ENCODE peak calls at places on chromosomes 7 and 10, in seven cellular contexts. N is GM20000; Y is T-helper 9 cell; F is H7; L is caudate nucleus; J is stimulated activated CD4-positive, alpha-beta T cell treated with anti-CD3 and anti-CD28 coated beads, TNF-alpha, amount 100 ng/mL, for 4 hours; X is A549. C is an unnamed sample.

GRCh38 chr10:62626817-62627216 is 177.7 kb upstream of the ADO start:
- DNase-seq in N (no peak), Y (no peak), F (no peak), L (no peak), J (no peak), X (no peak), C (no peak)

GRCh38 chr7:80644054-80644453 is 5.6 kb downstream of the CD36 start:
- DNase-seq in N (no peak), Y (no peak), F (no peak), L (no peak), J (no peak), X (no peak), C (no peak)

GRCh38 chr7:91164948-91165845 is 99.0 kb upstream of the FZD1 start:
- DNase-seq in N (peak; percentile 44), Y (no peak), F (no peak), L (no peak), J (no peak), X (no peak), C (no peak)

GRCh38 chr10:132539431-132539839 is 1.8 kb downstream of the INPP5A start:
- DNase-seq in N (no peak), Y (no peak), F (peak; percentile 36), L (no peak), J (no peak), X (no peak), C (no peak)

GRCh38 chr7:136637826-136638225 is 230.6 kb upstream of the CHRM2 start:
- DNase-seq in N (no peak), Y (no peak), F (no peak), L (no peak), J (no peak), X (no peak), C (no peak)

GRCh38 chr10:45418417-45418858 is 44.4 kb downstream of the ALOX5 start:
- DNase-seq in N (peak; percentile 8), Y (no peak), F (peak; percentile 42), L (no peak), J (no peak), X (no peak), C (no peak)

GRCh38 chr7:151550601-151551286 is 31.0 kb upstream of the RHEB start:
- DNase-seq in N (no peak), Y (no peak), F (no peak), L (no peak), J (no peak), X (peak; percentile 68), C (no peak)

GRCh38 chr10:116594525-116595035 is 3.8 kb downstream of the PNLIPRP1 start:
- DNase-seq in N (no peak), Y (no peak), F (no peak), L (no peak), J (no peak), X (no peak), C (no peak)

GRCh38 chr7:75049817-75050216 is 23.8 kb downstream of the RCC1L start:
- DNase-seq in N (no peak), Y (no peak), F (no peak), L (no peak), J (no peak), X (no peak), C (no peak)

GRCh38 chr7:49432245-49432644 is 341.2 kb upstream of the VWC2 start:
- DNase-seq in N (no peak), Y (no peak), F (no peak), L (no peak), J (no peak), X (no peak), C (no peak)

GRCh38 chr10:99667108-99667751 is 7.9 kb downstream of the ENTPD7 start:
- DNase-seq in N (no peak), Y (no peak), F (no peak), L (no peak), J (no peak), X (peak; percentile 36), C (no peak)

GRCh38 chr7:155431711-155432110 is 26.2 kb upstream of the EN2 start:
- DNase-seq in N (no peak), Y (no peak), F (no peak), L (no peak), J (no peak), X (no peak), C (no peak)

GRCh38 chr7:151172273-151173141 is 5.0 kb upstream of the GBX1 start:
- DNase-seq in N (peak; percentile 94), Y (peak; percentile 80), F (peak; percentile 95), L (peak; percentile 53), J (peak; percentile 66), X (peak; percentile 61), C (peak; percentile 52)

GRCh38 chr10:90718185-90718584 is 139.7 kb downstream of the HTR7 start:
- DNase-seq in N (no peak), Y (no peak), F (no peak), L (no peak), J (no peak), X (no peak), C (no peak)

GRCh38 chr7:36961097-36961496 is 236.8 kb upstream of the AOAH start:
- DNase-seq in N (no peak), Y (no peak), F (no peak), L (no peak), J (no peak), X (no peak), C (no peak)

GRCh38 chr7:72466797-72467196 is 54.7 kb upstream of the CALN1 start:
- DNase-seq in N (no peak), Y (no peak), F (no peak), L (no peak), J (no peak), X (no peak), C (no peak)

GRCh38 chr10:35495521-35496238 is 109.5 kb upstream of the GJD4 start:
- DNase-seq in N (peak; percentile 18), Y (no peak), F (no peak), L (no peak), J (no peak), X (no peak), C (no peak)

GRCh38 chr7:93219877-93220276 is 6.4 kb downstream of the HEPACAM2 start:
- DNase-seq in N (no peak), Y (no peak), F (no peak), L (no peak), J (no peak), X (no peak), C (no peak)

GRCh38 chr7:132881317-132881716 is 200.6 kb downstream of the CHCHD3 start:
- DNase-seq in N (no peak), Y (no peak), F (no peak), L (no peak), J (no peak), X (no peak), C (no peak)

GRCh38 chr7:3738964-3739363 is 437.9 kb downstream of the SDK1 start:
- DNase-seq in N (no peak), Y (no peak), F (no peak), L (no peak), J (no peak), X (no peak), C (no peak)

GRCh38 chr7:35465791-35466336 is 212.0 kb upstream of the TBX20 start:
- DNase-seq in N (no peak), Y (no peak), F (no peak), L (no peak), J (no peak), X (no peak), C (no peak)

GRCh38 chr7:76201732-76202665 is at the start of gene SRRM3:
- DNase-seq in N (peak; percentile 93), Y (peak; percentile 84), F (peak; percentile 98), L (peak; percentile 56), J (peak; percentile 75), X (no peak), C (peak; percentile 66)

GRCh38 chr7:26891400-26892355 is 27.3 kb upstream of the SKAP2 start:
- DNase-seq in N (peak; percentile 17), Y (no peak), F (no peak), L (no peak), J (no peak), X (no peak), C (no peak)

GRCh38 chr7:38940774-38941173 is 31.8 kb upstream of the VPS41 start:
- DNase-seq in N (no peak), Y (no peak), F (no peak), L (no peak), J (no peak), X (no peak), C (no peak)

GRCh38 chr10:555281-555680 is 134.2 kb downstream of the DIP2C start:
- DNase-seq in N (no peak), Y (no peak), F (no peak), L (no peak), J (no peak), X (no peak), C (no peak)

GRCh38 chr7:128909605-128910568 is 622 bp downstream of the KCP start:
- DNase-seq in N (no peak), Y (no peak), F (peak; percentile 86), L (no peak), J (no peak), X (no peak), C (no peak)

GRCh38 chr7:22610871-22611757 is 111.1 kb upstream of the STEAP1B start:
- DNase-seq in N (no peak), Y (no peak), F (no peak), L (no peak), J (no peak), X (no peak), C (no peak)

GRCh38 chr7:138776156-138776833 is 21.5 kb upstream of the TMEM213 start:
- DNase-seq in N (no peak), Y (no peak), F (no peak), L (no peak), J (no peak), X (no peak), C (no peak)

GRCh38 chr7:51867117-51867516 is 550.5 kb upstream of the COBL start:
- DNase-seq in N (no peak), Y (no peak), F (no peak), L (no peak), J (no peak), X (no peak), C (no peak)

GRCh38 chr7:80294321-80294720 is 159.7 kb downstream of the GNAI1 start:
- DNase-seq in N (no peak), Y (no peak), F (no peak), L (no peak), J (no peak), X (no peak), C (no peak)

C was measured in effector memory CD4-positive, alpha-beta T cell.